ENCODE peak calls at places on chromosomes 2 and 18, in six cellular contexts. D is spleen, W is Peyer's patch, P is lower lobe of right lung, K is transverse colon, V is neural progenitor cell. X is an unnamed sample. For H3K4me1, the result is how much of the 10 kb centered on the place peaks cover.

GRCh38 chr2:66437601-66438497 is 2.9 kb downstream of the MEIS1 start:
- DNase-seq in D (no peak), W (no peak), P (no peak), K (no peak), V (peak), X (no peak)

GRCh38 chr2:98545591-98545990 is 62.7 kb downstream of the COA5 start:
- DNase-seq in D (no peak), W (no peak), P (no peak), K (no peak), V (no peak), X (no peak)

GRCh38 chr2:30772021-30772705 is 35.1 kb downstream of the CAPN13 start:
- DNase-seq in D (no peak), W (no peak), P (no peak), K (no peak), V (no peak), X (no peak)

GRCh38 chr2:233464531-233465240 is 101.9 kb downstream of the USP40 start:
- DNase-seq in D (peak), W (no peak), P (peak), K (no peak), V (no peak), X (no peak)

GRCh38 chr18:76412010-76412817 is 82.8 kb downstream of the ZNF516 start:
- DNase-seq in D (no peak), W (peak), P (no peak), K (peak), V (no peak), X (no peak)

GRCh38 chr2:83368461-83368860 is 1090.6 kb downstream of the SUCLG1 start:
- DNase-seq in D (no peak), W (no peak), P (no peak), K (no peak), V (no peak), X (no peak)

GRCh38 chr2:161484061-161484460 is 68.0 kb downstream of the TBR1 start:
- DNase-seq in D (no peak), W (no peak), P (no peak), K (no peak), V (no peak), X (no peak)

GRCh38 chr2:168780671-168781071 is 21.8 kb upstream of the NOSTRIN start:
- DNase-seq in D (no peak), W (no peak), P (no peak), K (no peak), V (no peak), X (no peak)

GRCh38 chr2:25228848-25229674 is 60.7 kb upstream of the POMC start:
- DNase-seq in D (no peak), W (peak), P (peak), K (peak), V (peak), X (peak)

GRCh38 chr18:32730620-32731021 is 42.2 kb downstream of the KLHL14 start:
- DNase-seq in D (no peak), W (no peak), P (no peak), K (no peak), V (no peak), X (no peak)

GRCh38 chr2:64992218-64992617 is 3.0 kb downstream of the SLC1A4 start:
- DNase-seq in D (no peak), W (no peak), P (no peak), K (no peak), V (no peak), X (no peak)
- H3K4me3 ChIP-seq in D (no peak), W (no peak), P (no peak), K (no peak), V (no peak), X (no peak)

GRCh38 chr2:43170733-43171101 is 55.7 kb downstream of the ZFP36L2 start:
- DNase-seq in D (peak), W (no peak), P (no peak), K (peak), V (no peak), X (peak)

GRCh38 chr2:43169091-43169936 is 57.1 kb downstream of the ZFP36L2 start:
- DNase-seq in D (peak), W (peak), P (peak), K (peak), V (no peak), X (peak)

GRCh38 chr2:43165378-43166025 is 60.9 kb downstream of the ZFP36L2 start:
- DNase-seq in D (no peak), W (no peak), P (no peak), K (no peak), V (no peak), X (no peak)

GRCh38 chr2:43169987-43170732 is 56.2 kb downstream of the ZFP36L2 start:
- DNase-seq in D (peak), W (peak), P (peak), K (peak), V (peak), X (peak)

DNA sequence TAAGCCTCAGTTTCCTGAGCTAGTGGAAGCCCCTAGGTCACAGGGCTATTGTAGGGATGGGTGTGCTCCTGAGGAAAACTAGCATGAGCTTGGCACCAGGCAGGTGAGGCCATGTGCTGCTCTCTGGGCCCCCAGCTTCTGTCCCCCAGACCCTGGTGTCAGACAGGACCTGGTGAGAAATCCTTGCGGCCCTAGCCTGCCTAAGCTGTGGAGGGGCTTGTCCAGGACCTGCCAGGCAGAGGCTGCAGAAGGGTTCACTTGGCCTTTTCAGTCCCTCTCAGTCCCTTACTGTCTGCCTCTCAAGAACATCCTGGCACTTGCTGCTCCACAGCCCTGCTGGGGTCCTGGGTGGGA is 58.4 kb downstream of the ZFP36L2 start:
- DNase-seq in D (no peak), W (no peak), P (no peak), K (no peak), V (no peak), X (peak)
- H3K4me1 ChIP-seq in D (half or more), W (under half), P (half or more), K (under half), V (under half), X (under half)

GRCh38 chr18:63161032-63161727 is 158.4 kb downstream of the BCL2 start:
- DNase-seq in D (no peak), W (no peak), P (no peak), K (no peak), V (no peak), X (no peak)
- H3K4me3 ChIP-seq in D (no peak), W (no peak), P (no peak), K (no peak), V (no peak), X (no peak)

GRCh38 chr2:157783180-157783579 is 93.0 kb downstream of the ACVR1 start:
- DNase-seq in D (no peak), W (no peak), P (no peak), K (no peak), V (no peak), X (no peak)

GRCh38 chr2:157784169-157784822 is 91.8 kb downstream of the ACVR1 start:
- DNase-seq in D (no peak), W (peak), P (peak), K (peak), V (no peak), X (peak)

GRCh38 chr2:157785200-157785599 is 90.9 kb downstream of the ACVR1 start:
- DNase-seq in D (no peak), W (no peak), P (no peak), K (peak), V (peak), X (no peak)

GRCh38 chr2:157785866-157786662 is 90.1 kb downstream of the ACVR1 start:
- DNase-seq in D (no peak), W (no peak), P (no peak), K (no peak), V (no peak), X (no peak)

GRCh38 chr2:157784823-157785175 is 91.3 kb downstream of the ACVR1 start:
- DNase-seq in D (no peak), W (no peak), P (no peak), K (no peak), V (no peak), X (no peak)
- H3K4me1 ChIP-seq in D (under half), W (half or more), P (half or more), K (under half), V (under half), X (under half)

GRCh38 chr2:184599875-184600227 is 1.5 kb downstream of the ZNF804A start:
- DNase-seq in D (no peak), W (no peak), P (no peak), K (no peak), V (no peak), X (no peak)

GRCh38 chr2:184597996-184598312 is 375 bp upstream of the ZNF804A start:
- DNase-seq in D (no peak), W (no peak), P (no peak), K (peak), V (no peak), X (no peak)

GRCh38 chr2:184598313-184599053 is at the start of gene ZNF804A:
- DNase-seq in D (peak), W (peak), P (peak), K (peak), V (peak), X (peak)

GRCh38 chr2:184599054-184599874 is 935 bp downstream of the ZNF804A start:
- DNase-seq in D (no peak), W (peak), P (no peak), K (no peak), V (no peak), X (no peak)

DNA sequence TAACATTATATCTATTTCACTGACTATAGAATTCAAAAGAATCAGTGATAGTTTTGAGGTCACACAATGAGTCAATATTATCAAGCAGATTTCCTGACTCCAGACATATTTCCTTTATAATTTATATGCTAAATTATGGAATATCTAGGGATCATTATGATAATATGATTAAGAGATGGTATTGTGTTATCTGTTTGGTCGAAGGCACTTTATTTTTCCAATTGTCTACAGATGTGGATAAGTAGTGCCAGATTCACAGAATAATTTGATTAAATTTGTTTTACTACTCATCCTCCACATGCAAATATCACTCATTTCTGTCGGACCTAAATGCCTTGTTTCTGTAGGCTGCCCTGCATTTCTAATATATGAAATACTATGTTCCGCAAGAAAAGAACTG is 4.4 kb downstream of the ZNF804A start:
- DNase-seq in D (no peak), W (no peak), P (no peak), K (no peak), V (no peak), X (no peak)
- H3K4me3 ChIP-seq in D (no peak), W (no peak), P (no peak), K (no peak), V (no peak), X (no peak)

X was measured in mucosa of descending colon.